ENCODE peak calls at places on chromosomes 1 and 21, in five cellular contexts. F is neural progenitor cell, O is A549, N is left ventricle myocardium superior, Y is DMS 273 treated with DMSO at 0.1 percent for 48 hours. H is an unnamed sample.

GRCh38 chr1:93846151-93846928 is 32.7 kb downstream of the DNTTIP2 start:
- DNase-seq in F (peak), O (peak), N (peak), Y (peak), H (peak)

GRCh38 chr1:94819945-94820746 is at the start of gene SLC44A3:
- DNase-seq in F (peak), O (peak), N (peak), Y (no peak), H (peak)

GRCh38 chr21:42109473-42109872 is 38.4 kb downstream of the UMODL1 start:
- DNase-seq in F (no peak), O (no peak), N (peak), Y (no peak), H (no peak)

GRCh38 chr1:208942394-208942793 is 641.1 kb upstream of the CAMK1G start:
- DNase-seq in F (no peak), O (no peak), N (no peak), Y (no peak), H (no peak)

GRCh38 chr21:46376856-46377453 is 53.0 kb downstream of the PCNT start:
- DNase-seq in F (no peak), O (no peak), N (no peak), Y (no peak), H (no peak)

GRCh38 chr1:236395780-236396664 is 1.9 kb downstream of the EDARADD start:
- DNase-seq in F (peak), O (no peak), N (no peak), Y (no peak), H (peak)

GRCh38 chr1:244067893-244068292 is 16.8 kb downstream of the ZBTB18 start:
- DNase-seq in F (no peak), O (no peak), N (no peak), Y (no peak), H (no peak)

GRCh38 chr1:201259476-201260235 is 23.6 kb upstream of the PKP1 start:
- DNase-seq in F (peak), O (no peak), N (peak), Y (no peak), H (no peak)

GRCh38 chr1:31744165-31744888 is 19.8 kb downstream of the ADGRB2 start:
- DNase-seq in F (no peak), O (no peak), N (no peak), Y (no peak), H (peak)

GRCh38 chr21:42232176-42232825 is 13.4 kb downstream of the ABCG1 start:
- DNase-seq in F (no peak), O (no peak), N (no peak), Y (no peak), H (no peak)

GRCh38 chr21:38849776-38850175 is 44.0 kb downstream of the ETS2 start:
- DNase-seq in F (no peak), O (no peak), N (no peak), Y (no peak), H (no peak)

GRCh38 chr1:204494281-204495077 is at the start of gene PIK3C2B:
- DNase-seq in F (peak), O (peak), N (peak), Y (peak), H (peak)

GRCh38 chr1:85599638-85600037 is 19.1 kb downstream of the CCN1 start:
- DNase-seq in F (no peak), O (no peak), N (no peak), Y (no peak), H (no peak)

GRCh38 chr1:173661271-173661670 is 8.4 kb downstream of the ANKRD45 start:
- DNase-seq in F (no peak), O (no peak), N (no peak), Y (no peak), H (no peak)